ENCODE peak calls at places on chromosomes 6 and 20, in four cellular contexts. Q, G, F and D are unnamed samples.

GRCh38 chr20:59604770-59605665 is 678 bp downstream of the PHACTR3 start:
- DNase-seq in Q (no peak), G (peak), F (no peak), D (no peak)

GRCh38 chr6:23269436-23269835 is 700.1 kb downstream of the HDGFL1 start:
- DNase-seq in Q (no peak), G (no peak), F (no peak), D (no peak)

GRCh38 chr6:25168637-25169036 is 110.5 kb upstream of the CARMIL1 start:
- DNase-seq in Q (no peak), G (no peak), F (no peak), D (no peak)

GRCh38 chr6:85677243-85677956 is 34.7 kb upstream of the SYNCRIP start:
- DNase-seq in Q (no peak), G (no peak), F (no peak), D (no peak)

GRCh38 chr6:156781882-156782631 is 4.9 kb downstream of the ARID1B start:
- DNase-seq in Q (no peak), G (no peak), F (no peak), D (no peak)

GRCh38 chr6:31558631-31559500 is 11.5 kb downstream of the NFKBIL1 start:
- DNase-seq in Q (no peak), G (no peak), F (no peak), D (no peak)

GRCh38 chr6:12297363-12298016 is 7.3 kb downstream of the EDN1 start:
- DNase-seq in Q (no peak), G (no peak), F (no peak), D (no peak)

GRCh38 chr6:142275146-142276006 is 26.4 kb upstream of the ADGRG6 start:
- DNase-seq in Q (no peak), G (no peak), F (peak), D (no peak)

GRCh38 chr6:36911946-36912555 is 26.3 kb downstream of the C6orf89 start:
- DNase-seq in Q (no peak), G (no peak), F (no peak), D (no peak)

GRCh38 chr6:169176361-169176991 is 77.2 kb downstream of the THBS2 start:
- DNase-seq in Q (no peak), G (no peak), F (no peak), D (no peak)

GRCh38 chr20:34579191-34579661 is 20.7 kb downstream of the MAP1LC3A start:
- DNase-seq in Q (peak), G (peak), F (no peak), D (peak)

GRCh38 chr6:157576621-157577390 is 195.8 kb downstream of the ZDHHC14 start:
- DNase-seq in Q (no peak), G (no peak), F (no peak), D (no peak)

GRCh38 chr6:157033428-157034140 is 256.4 kb downstream of the ARID1B start:
- DNase-seq in Q (no peak), G (no peak), F (no peak), D (no peak)

GRCh38 chr20:51667002-51667408 is 101.2 kb downstream of the ATP9A start:
- DNase-seq in Q (no peak), G (no peak), F (no peak), D (no peak)

GRCh38 chr6:14324042-14324441 is 206.5 kb downstream of the CD83 start:
- DNase-seq in Q (no peak), G (no peak), F (no peak), D (no peak)

GRCh38 chr6:101395345-101395744 is 1.8 kb downstream of the GRIK2 start:
- DNase-seq in Q (no peak), G (no peak), F (no peak), D (no peak)

GRCh38 chr6:92132446-92132845 is 1286.9 kb downstream of the EPHA7 start:
- DNase-seq in Q (no peak), G (no peak), F (no peak), D (no peak)

GRCh38 chr6:52260634-52261033 is 16.3 kb upstream of the IL17F start:
- DNase-seq in Q (no peak), G (no peak), F (no peak), D (no peak)

GRCh38 chr6:165920896-165921671 is 246.6 kb downstream of the TBXT start:
- DNase-seq in Q (no peak), G (no peak), F (no peak), D (no peak)

GRCh38 chr20:47784599-47785320 is 521 bp downstream of the SULF2 start:
- DNase-seq in Q (no peak), G (peak), F (no peak), D (no peak)

GRCh38 chr6:134626131-134626530 is 308.2 kb upstream of the SGK1 start:
- DNase-seq in Q (no peak), G (no peak), F (no peak), D (no peak)

GRCh38 chr6:75934643-75935472 is 137.6 kb downstream of the IMPG1 start:
- DNase-seq in Q (peak), G (peak), F (peak), D (peak)

GRCh38 chr6:11975353-11975977 is 36.6 kb upstream of the HIVEP1 start:
- DNase-seq in Q (no peak), G (no peak), F (no peak), D (no peak)

GRCh38 chr6:112933947-112934346 is 586.8 kb downstream of the RFPL4B start:
- DNase-seq in Q (no peak), G (no peak), F (no peak), D (no peak)

GRCh38 chr6:87473419-87473903 is 687 bp downstream of the SLC35A1 start:
- DNase-seq in Q (peak), G (peak), F (no peak), D (peak)

GRCh38 chr6:123909989-123910388 is 106.3 kb downstream of the NKAIN2 start:
- DNase-seq in Q (no peak), G (no peak), F (no peak), D (no peak)

GRCh38 chr6:24234043-24234442 is 108.0 kb downstream of the NRSN1 start:
- DNase-seq in Q (no peak), G (no peak), F (no peak), D (no peak)

GRCh38 chr6:168102093-168102985 is 23.3 kb upstream of the FRMD1 start:
- DNase-seq in Q (no peak), G (no peak), F (no peak), D (no peak)

GRCh38 chr20:14481863-14482262 is 144.5 kb upstream of the FLRT3 start:
- DNase-seq in Q (no peak), G (no peak), F (peak), D (peak)

DNA sequence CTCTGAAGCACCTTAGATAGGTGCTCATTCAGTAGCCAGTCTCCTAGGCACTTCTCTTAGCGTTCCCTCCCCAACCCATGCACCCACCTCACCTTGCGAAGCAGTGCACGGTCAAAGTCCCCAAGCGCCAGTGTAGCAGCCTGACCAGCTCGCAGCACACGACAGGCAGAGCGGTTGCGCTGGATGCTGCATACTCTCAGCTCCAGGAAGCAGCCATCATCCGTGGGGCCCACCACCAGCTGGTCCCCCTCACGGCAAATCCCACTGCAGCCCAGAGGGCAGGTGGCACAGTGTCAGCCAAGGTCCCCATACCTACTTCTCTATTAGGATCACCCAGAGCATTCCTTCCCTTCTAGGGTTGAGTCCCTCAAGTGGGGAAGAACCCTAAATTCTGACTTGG is 6.5 kb downstream of the GTPBP2 start:
- DNase-seq in Q (no peak), G (no peak), F (no peak), D (no peak)
- TF ChIP-seq CTCF in Q (no peak), G (no peak), F (no peak), D (no peak)

GRCh38 chr6:137357263-137357947 is 136.8 kb downstream of the OLIG3 start:
- DNase-seq in Q (no peak), G (no peak), F (no peak), D (no peak)
- TF ChIP-seq CTCF in Q (no peak), G (no peak), F (no peak), D (no peak)

GRCh38 chr6:163356324-163356723 is 58.2 kb upstream of the QKI start:
- DNase-seq in Q (peak), G (peak), F (no peak), D (peak)
- TF ChIP-seq CTCF in Q (no peak), G (no peak), F (no peak), D (no peak)

GRCh38 chr20:63958471-63958870 is 2.3 kb upstream of the UCKL1 start:
- DNase-seq in Q (no peak), G (no peak), F (no peak), D (no peak)

GRCh38 chr20:63957690-63958441 is 1.6 kb upstream of the UCKL1 start:
- DNase-seq in Q (no peak), G (no peak), F (no peak), D (no peak)

GRCh38 chr20:63955846-63956663 is at the start of gene UCKL1:
- DNase-seq in Q (peak), G (peak), F (peak), D (peak)

GRCh38 chr20:63956664-63957003 is 418 bp upstream of the UCKL1 start:
- DNase-seq in Q (no peak), G (no peak), F (no peak), D (no peak)

GRCh38 chr20:63957004-63957689 is 931 bp upstream of the UCKL1 start:
- DNase-seq in Q (peak), G (peak), F (no peak), D (no peak)
- TF ChIP-seq CTCF in Q (no peak), G (no peak), F (peak), D (peak)

GRCh38 chr20:48921883-48922867 is 664 bp downstream of the ARFGEF2 start:
- DNase-seq in Q (no peak), G (peak), F (no peak), D (no peak)
- TF ChIP-seq CTCF in Q (no peak), G (no peak), F (no peak), D (no peak)

GRCh38 chr6:39756582-39756981 is 31.4 kb upstream of the KIF6 start:
- DNase-seq in Q (no peak), G (no peak), F (no peak), D (no peak)
- TF ChIP-seq CTCF in Q (no peak), G (no peak), F (no peak), D (no peak)

GRCh38 chr6:163384510-163384909 is 30.0 kb upstream of the QKI start:
- DNase-seq in Q (no peak), G (no peak), F (no peak), D (no peak)
- TF ChIP-seq CTCF in Q (no peak), G (no peak), F (no peak), D (no peak)